ENCODE peak calls at places on chromosomes 2 and 18, in six cellular contexts. J, S, U, G, D and V are unnamed samples.

GRCh38 chr2:101112772-101113157 is 38.4 kb downstream of the TBC1D8 start:
- DNase-seq in J (no peak), S (no peak), U (no peak), G (no peak), D (no peak), V (no peak)

GRCh38 chr18:47587587-47587986 is 336.1 kb upstream of the SKOR2 start:
- DNase-seq in J (peak; percentile 70), S (no peak), U (no peak), G (no peak), D (no peak), V (no peak)

GRCh38 chr2:156537147-156537546 is 101.0 kb downstream of the GPD2 start:
- DNase-seq in J (no peak), S (no peak), U (peak; percentile 68), G (peak; percentile 78), D (no peak), V (no peak)

GRCh38 chr2:174334781-174335604 is at the start of gene SP9:
- DNase-seq in J (no peak), S (no peak), U (peak; percentile 46), G (peak; percentile 78), D (no peak), V (no peak)

GRCh38 chr2:219752731-219753130 is 125.3 kb downstream of the SLC4A3 start:
- DNase-seq in J (no peak), S (no peak), U (no peak), G (no peak), D (no peak), V (no peak)

GRCh38 chr18:55421612-55422381 is 166.2 kb downstream of the TCF4 start:
- DNase-seq in J (no peak), S (no peak), U (peak; percentile 74), G (peak; percentile 78), D (no peak), V (no peak)

GRCh38 chr2:219165058-219165930 is 4.5 kb downstream of the SLC23A3 start:
- DNase-seq in J (no peak), S (no peak), U (no peak), G (no peak), D (no peak), V (no peak)

GRCh38 chr2:224847961-224848850 is 132.0 kb upstream of the CCDC195 start:
- DNase-seq in J (no peak), S (no peak), U (peak; percentile 92), G (peak; percentile 90), D (no peak), V (peak; percentile 84)

GRCh38 chr2:11967946-11968465 is 221.6 kb downstream of the LPIN1 start:
- DNase-seq in J (no peak), S (no peak), U (peak; percentile 72), G (peak; percentile 49), D (no peak), V (peak; percentile 55)

GRCh38 chr2:113876503-113877387 is 13.1 kb upstream of the ACTR3 start:
- DNase-seq in J (peak; percentile 33), S (peak; percentile 81), U (no peak), G (no peak), D (no peak), V (no peak)

GRCh38 chr2:111896576-111896975 is 1.8 kb upstream of the MERTK start:
- DNase-seq in J (no peak), S (no peak), U (no peak), G (no peak), D (no peak), V (no peak)

GRCh38 chr2:202555354-202555753 is 79.4 kb upstream of the FAM117B start:
- DNase-seq in J (no peak), S (no peak), U (no peak), G (peak; percentile 13), D (no peak), V (no peak)

GRCh38 chr2:9950521-9951271 is 797 bp upstream of the GRHL1 start:
- DNase-seq in J (peak; percentile 65), S (no peak), U (no peak), G (no peak), D (peak; percentile 75), V (no peak)

GRCh38 chr18:56789004-56789888 is 138.1 kb downstream of the WDR7 start:
- DNase-seq in J (no peak), S (no peak), U (peak; percentile 35), G (no peak), D (no peak), V (no peak)

GRCh38 chr18:73717570-73717969 is 430.1 kb downstream of the FBXO15 start:
- DNase-seq in J (no peak), S (no peak), U (peak; percentile 42), G (peak; percentile 24), D (no peak), V (no peak)

GRCh38 chr18:79123948-79124347 is 54.8 kb downstream of the ATP9B start:
- DNase-seq in J (no peak), S (no peak), U (peak; percentile 33), G (no peak), D (no peak), V (no peak)

GRCh38 chr2:162261032-162261945 is 18.0 kb upstream of the FAP start:
- DNase-seq in J (no peak), S (no peak), U (peak; percentile 70), G (peak; percentile 76), D (peak; percentile 76), V (peak; percentile 76)

GRCh38 chr2:80361904-80362303 is 57.4 kb upstream of the LRRTM1 start:
- DNase-seq in J (no peak), S (no peak), U (no peak), G (no peak), D (no peak), V (no peak)

GRCh38 chr2:32262105-32262504 is 2.6 kb downstream of the NLRC4 start:
- DNase-seq in J (no peak), S (no peak), U (no peak), G (no peak), D (no peak), V (no peak)

GRCh38 chr2:23390152-23390551 is 5.2 kb downstream of the KLHL29 start:
- DNase-seq in J (no peak), S (no peak), U (peak; percentile 80), G (no peak), D (no peak), V (no peak)

GRCh38 chr18:34627138-34627920 is 82.8 kb upstream of the DTNA start:
- DNase-seq in J (no peak), S (no peak), U (peak; percentile 24), G (no peak), D (no peak), V (no peak)

GRCh38 chr18:23207994-23208393 is 72.7 kb downstream of the CABLES1 start:
- DNase-seq in J (no peak), S (no peak), U (no peak), G (no peak), D (no peak), V (no peak)

GRCh38 chr2:109375656-109376055 is 238.1 kb downstream of the SEPTIN10 start:
- DNase-seq in J (no peak), S (no peak), U (no peak), G (no peak), D (peak; percentile 56), V (peak; percentile 47)

GRCh38 chr2:237895544-237896506 is 36.4 kb downstream of the RAMP1 start:
- DNase-seq in J (no peak), S (no peak), U (no peak), G (peak; percentile 30), D (peak; percentile 95), V (peak; percentile 87)

GRCh38 chr2:237885171-237885930 is 25.9 kb downstream of the RAMP1 start:
- DNase-seq in J (no peak), S (no peak), U (no peak), G (no peak), D (peak; percentile 83), V (peak; percentile 76)

GRCh38 chr18:27608742-27609141 is 423.6 kb upstream of the CHST9 start:
- DNase-seq in J (no peak), S (no peak), U (peak; percentile 3), G (no peak), D (no peak), V (no peak)

GRCh38 chr2:74372674-74373073 is 7.4 kb downstream of the DCTN1 start:
- DNase-seq in J (no peak), S (no peak), U (no peak), G (no peak), D (no peak), V (no peak)
- H3K4me3 ChIP-seq in J (no peak overlapping the region), S (no peak overlapping the region), U (no peak overlapping the region), G (no peak overlapping the region), D (no peak overlapping the region), V (no peak overlapping the region)

GRCh38 chr2:241219856-241220356 is 31.4 kb downstream of the ANO7 start:
- DNase-seq in J (no peak), S (no peak), U (no peak), G (no peak), D (no peak), V (no peak)
- H3K4me3 ChIP-seq in J (no peak overlapping the region), S (no peak overlapping the region), U (no peak overlapping the region), G (no peak overlapping the region), D (no peak overlapping the region), V (no peak overlapping the region)

GRCh38 chr2:46298272-46298521 is 990 bp downstream of the EPAS1 start:
- DNase-seq in J (no peak), S (peak; percentile 13), U (no peak), G (no peak), D (no peak), V (no peak)

GRCh38 chr2:46297546-46298271 is 502 bp downstream of the EPAS1 start:
- DNase-seq in J (peak; percentile 95), S (peak; percentile 65), U (no peak), G (peak; percentile 26), D (peak; percentile 75), V (peak; percentile 91)

GRCh38 chr2:46298522-46299351 is 1.5 kb downstream of the EPAS1 start:
- DNase-seq in J (peak; percentile 79), S (peak; percentile 15), U (peak; percentile 54), G (peak; percentile 52), D (peak; percentile 77), V (peak; percentile 86)

GRCh38 chr2:46300406-46300832 is 3.2 kb downstream of the EPAS1 start:
- DNase-seq in J (no peak), S (no peak), U (no peak), G (no peak), D (no peak), V (no peak)

GRCh38 chr2:46299365-46300263 is 2.4 kb downstream of the EPAS1 start:
- DNase-seq in J (peak; percentile 74), S (no peak), U (peak; percentile 79), G (peak; percentile 81), D (peak; percentile 88), V (peak; percentile 89)
- H3K4me3 ChIP-seq in J (peak overlapping the region; percentile 91), S (peak overlapping the region; percentile 72), U (peak overlapping the region; percentile 77), G (peak overlapping the region; percentile 94), D (peak overlapping the region; percentile 81), V (peak overlapping the region; percentile 86)

GRCh38 chr18:62721837-62722795 is 6.8 kb downstream of the PHLPP1 start:
- DNase-seq in J (no peak), S (no peak), U (no peak), G (no peak), D (no peak), V (no peak)
- H3K4me3 ChIP-seq in J (no peak overlapping the region), S (no peak overlapping the region), U (no peak overlapping the region), G (no peak overlapping the region), D (no peak overlapping the region), V (no peak overlapping the region)